ENCODE peak calls at places on chromosome 19, in four cellular contexts. H is SK-N-SH, M is GM12878, K is H1. L is an unnamed sample.

GRCh38 chr19:15875075-15875474 is 22.8 kb downstream of the CYP4F2 start:
- DNase-seq in H (no peak), K (no peak), M (no peak), L (no peak)

GRCh38 chr19:1213391-1214286 is 8.1 kb downstream of the STK11 start:
- DNase-seq in H (peak; percentile 57), K (no peak), M (peak; percentile 47), L (no peak)

GRCh38 chr19:49690073-49690655 is 752 bp upstream of the CPT1C start:
- DNase-seq in H (no peak), K (no peak), M (no peak), L (no peak)

GRCh38 chr19:3923096-3923758 is 9.6 kb upstream of the NMRK2 start:
- DNase-seq in H (no peak), M (no peak), K (no peak), L (no peak)

GRCh38 chr19:33825556-33825955 is 28.9 kb downstream of the KCTD15 start:
- DNase-seq in M (no peak), H (no peak), K (no peak), L (no peak)

GRCh38 chr19:29329460-29330134 is 116.6 kb upstream of the UQCRFS1 start:
- DNase-seq in K (peak; percentile 71), M (no peak), H (no peak), L (peak; percentile 26)

GRCh38 chr19:38004505-38005223 is 97.7 kb downstream of the SIPA1L3 start:
- DNase-seq in K (peak; percentile 78), M (peak; percentile 95), H (peak; percentile 89), L (peak; percentile 78)

GRCh38 chr19:32404213-32404938 is 1.2 kb upstream of the DPY19L3 start:
- DNase-seq in M (no peak), K (no peak), H (no peak), L (peak; percentile 43)

GRCh38 chr19:31666126-31666525 is 316.9 kb upstream of the TSHZ3 start:
- DNase-seq in H (no peak), M (no peak), K (no peak), L (no peak)

GRCh38 chr19:33428627-33429013 is 55.1 kb downstream of the CEBPG start:
- DNase-seq in K (no peak), H (no peak), M (no peak), L (no peak)

GRCh38 chr19:49767967-49768581 is 1.3 kb downstream of the AP2A1 start:
- DNase-seq in H (no peak), M (no peak), K (no peak), L (no peak)

GRCh38 chr19:33406521-33407139 is 33.1 kb downstream of the CEBPG start:
- DNase-seq in M (no peak), K (peak; percentile 98), H (peak; percentile 94), L (peak; percentile 88)

GRCh38 chr19:7654401-7654800 is 14.4 kb upstream of the RETN start:
- DNase-seq in M (no peak), H (no peak), K (no peak), L (no peak)

GRCh38 chr19:7512400-7512851 is 3.5 kb upstream of the ZNF358 start:
- DNase-seq in K (no peak), H (no peak), M (no peak), L (peak; percentile 72)

GRCh38 chr19:50909240-50910070 is 1.7 kb downstream of the KLK4 start:
- DNase-seq in K (peak; percentile 100), M (no peak), H (peak; percentile 83), L (peak; percentile 99)

GRCh38 chr19:43447655-43448054 is 17.8 kb downstream of the LYPD3 start:
- DNase-seq in K (no peak), M (no peak), H (no peak), L (no peak)

GRCh38 chr19:43446746-43447489 is 18.5 kb downstream of the LYPD3 start:
- DNase-seq in K (peak; percentile 85), H (peak; percentile 82), M (no peak), L (peak; percentile 78)

GRCh38 chr19:43441736-43442135 is 23.7 kb downstream of the LYPD3 start:
- DNase-seq in K (no peak), M (no peak), H (no peak), L (no peak)

GRCh38 chr19:43445426-43445825 is 20.0 kb downstream of the LYPD3 start:
- DNase-seq in K (no peak), H (no peak), M (no peak), L (no peak)

GRCh38 chr19:43444531-43445340 is 20.7 kb downstream of the LYPD3 start:
- DNase-seq in K (no peak), H (no peak), M (no peak), L (peak; percentile 62)
- TF ChIP-seq NRF1 in K (no peak), H (no peak), M (no peak), L (no peak)

DNA sequence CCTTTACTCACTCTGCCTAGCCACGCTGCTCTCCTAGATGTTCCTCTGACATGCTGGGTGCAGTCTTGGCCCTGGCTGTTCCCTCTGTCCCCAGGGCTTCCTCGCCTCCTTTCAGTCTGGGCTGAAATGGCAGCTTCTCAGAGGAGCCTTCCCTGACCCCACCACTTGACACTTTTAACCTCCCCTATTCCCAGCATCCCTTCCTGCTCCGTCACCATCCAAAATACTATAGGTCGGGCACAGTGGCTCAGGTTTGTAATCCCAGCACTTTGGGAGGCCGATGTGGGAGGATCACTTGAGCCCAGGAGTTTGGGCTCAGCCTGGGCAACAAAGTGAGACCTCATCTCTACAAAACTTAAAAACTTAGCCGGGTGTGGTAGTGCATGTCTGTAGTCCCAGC is 2.6 kb downstream of the FAM187B start:
- DNase-seq in M (no peak), H (no peak), K (no peak), L (no peak)
- TF ChIP-seq NRF1 in M (no peak), H (no peak), K (no peak), L (no peak)

GRCh38 chr19:5567360-5567970 is at the start of gene TINCR:
- DNase-seq in M (no peak), H (peak; percentile 77), K (peak; percentile 82), L (no peak)
- TF ChIP-seq NRF1 in M (no peak), H (no peak), K (no peak), L (no peak)

GRCh38 chr19:36054119-36054732 is at the start of gene THAP8:
- DNase-seq in M (peak; percentile 99), H (peak; percentile 98), K (peak; percentile 98), L (peak; percentile 99)

GRCh38 chr19:36049080-36049698 is 4.9 kb downstream of the THAP8 start:
- DNase-seq in K (no peak), M (no peak), H (no peak), L (no peak)

GRCh38 chr19:36051637-36052036 is 2.4 kb downstream of the THAP8 start:
- DNase-seq in K (peak; percentile 60), M (no peak), H (no peak), L (no peak)

GRCh38 chr19:36047835-36048234 is 6.2 kb downstream of the THAP8 start:
- DNase-seq in M (no peak), H (no peak), K (no peak), L (no peak)

GRCh38 chr19:36051236-36051635 is 2.8 kb downstream of the THAP8 start:
- DNase-seq in K (peak; percentile 66), M (no peak), H (no peak), L (peak; percentile 38)
- TF ChIP-seq NRF1 in K (no peak), M (no peak), H (no peak), L (no peak)

DNA sequence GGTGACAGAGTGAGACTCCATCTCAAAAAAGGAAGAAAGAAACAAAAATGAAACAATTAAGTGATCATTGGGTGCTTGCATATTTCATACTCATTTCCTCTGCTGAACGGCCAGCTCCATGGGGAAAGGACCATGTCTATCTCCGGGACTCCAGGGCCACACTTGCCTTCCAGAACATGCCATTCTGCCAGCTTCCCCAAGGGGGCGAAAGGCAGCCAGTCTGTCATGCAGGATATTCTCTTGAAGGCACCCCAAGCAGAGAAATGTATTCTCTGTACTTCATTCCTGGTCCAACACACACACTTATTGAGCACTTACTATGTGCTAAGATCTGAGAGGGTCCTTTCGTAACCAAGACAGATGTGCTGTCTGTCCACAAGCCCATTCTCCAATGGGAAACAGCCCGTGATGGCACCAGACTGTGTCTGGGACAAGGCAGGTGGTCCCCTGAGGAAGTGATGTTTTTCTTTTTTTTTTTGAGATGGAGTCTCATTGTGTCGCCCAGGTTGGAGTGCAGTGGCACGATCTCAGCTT is 10.2 kb upstream of the CARM1 start:
- DNase-seq in H (no peak), K (peak; percentile 84), M (no peak), L (peak; percentile 66)
- TF ChIP-seq NRF1 in H (no peak), K (no peak), M (no peak), L (no peak)

L was measured in K562.